ENCODE peak calls at places on chromosomes 6 and 20, in six cellular contexts. B is type B pancreatic cell, Z is A549, Y is fibroblast of lung, D is glutamatergic neuron, A is GM12865. S is an unnamed sample.

GRCh38 chr6:98832282-98833100 is 1.9 kb upstream of the POU3F2 start:
- DNase-seq in Z (no peak), Y (peak), B (peak), A (no peak), D (peak), S (peak)

GRCh38 chr6:75463896-75464295 is 29.7 kb downstream of the FILIP1 start:
- DNase-seq in B (no peak), Z (no peak), Y (no peak), D (no peak), A (no peak), S (no peak)

GRCh38 chr6:106128981-106129761 is 43.0 kb downstream of the PRDM1 start:
- DNase-seq in B (no peak), A (no peak), Y (peak), Z (no peak), D (no peak), S (peak)

GRCh38 chr6:164414695-164415094 is 894.7 kb downstream of the C6orf118 start:
- DNase-seq in A (no peak), B (no peak), Y (no peak), D (no peak), Z (no peak), S (no peak)

GRCh38 chr20:49234831-49235230 is 15.6 kb downstream of the DDX27 start:
- DNase-seq in Z (no peak), A (no peak), B (no peak), Y (no peak), D (no peak), S (no peak)

GRCh38 chr6:4732691-4733315 is 43.4 kb upstream of the CDYL start:
- DNase-seq in D (peak), Z (peak), A (no peak), Y (peak), B (no peak), S (peak)

GRCh38 chr6:98844244-98845161 is 10.1 kb downstream of the POU3F2 start:
- DNase-seq in B (peak), D (peak), Z (no peak), Y (peak), A (no peak), S (no peak)

GRCh38 chr20:24691901-24692351 is 222.5 kb downstream of the SYNDIG1 start:
- DNase-seq in D (no peak), Z (no peak), B (peak), A (no peak), Y (no peak), S (no peak)

GRCh38 chr6:162719528-162719927 is 8.0 kb downstream of the PRKN start:
- DNase-seq in A (no peak), Y (no peak), D (no peak), B (no peak), Z (no peak), S (no peak)

GRCh38 chr6:70371454-70372105 is 41.7 kb upstream of the FAM135A start:
- DNase-seq in Z (peak), B (no peak), A (peak), Y (peak), D (no peak), S (peak)

GRCh38 chr20:1389703-1390385 is 3.0 kb downstream of the FKBP1A start:
- DNase-seq in Z (no peak), D (no peak), A (no peak), Y (peak), B (no peak), S (no peak)

GRCh38 chr6:104325341-104326172 is 534.2 kb downstream of the HACE1 start:
- DNase-seq in Y (no peak), D (no peak), Z (peak), B (no peak), A (peak), S (peak)

GRCh38 chr20:53800883-53801604 is 207.4 kb upstream of the ZNF217 start:
- DNase-seq in A (no peak), Y (no peak), D (no peak), B (no peak), Z (peak), S (no peak)

GRCh38 chr6:28948782-28949486 is 25.1 kb upstream of the TRIM27 start:
- DNase-seq in D (no peak), Y (no peak), Z (no peak), A (no peak), B (no peak), S (no peak)

GRCh38 chr6:140059947-140060346 is 685.5 kb upstream of the CITED2 start:
- DNase-seq in Y (peak), B (no peak), Z (no peak), D (no peak), A (no peak), S (no peak)

GRCh38 chr6:422423-423061 is 31.0 kb downstream of the IRF4 start:
- DNase-seq in Z (peak), D (no peak), B (no peak), Y (peak), A (peak), S (peak)

GRCh38 chr6:116405147-116405546 is 34.4 kb downstream of the DSE start:
- DNase-seq in D (no peak), B (no peak), Y (peak), Z (no peak), A (peak), S (peak)

GRCh38 chr20:53884859-53885654 is 185.3 kb downstream of the BCAS1 start:
- DNase-seq in Z (no peak), D (no peak), Y (peak), B (no peak), A (no peak), S (no peak)

GRCh38 chr6:80769101-80769500 is 662.6 kb downstream of the BCKDHB start:
- DNase-seq in Z (no peak), B (no peak), A (no peak), D (no peak), Y (peak), S (peak)

GRCh38 chr20:52828199-52828598 is 144.0 kb upstream of the TSHZ2 start:
- DNase-seq in D (no peak), B (no peak), A (no peak), Z (no peak), Y (no peak), S (no peak)

GRCh38 chr6:126983779-126984178 is 134.7 kb upstream of the RSPO3 start:
- DNase-seq in Z (no peak), A (no peak), B (no peak), Y (no peak), D (no peak), S (no peak)

GRCh38 chr6:165671222-165671715 is 8.2 kb upstream of the PDE10A start:
- DNase-seq in D (no peak), A (no peak), Y (no peak), Z (no peak), B (no peak), S (no peak)

GRCh38 chr6:27096834-27097511 is 150.5 kb upstream of the PRSS16 start:
- DNase-seq in Z (peak), A (peak), B (no peak), Y (peak), D (peak), S (peak)

GRCh38 chr6:34189806-34190503 is 44.1 kb upstream of the GRM4 start:
- DNase-seq in A (peak), Y (no peak), Z (no peak), B (no peak), D (no peak), S (no peak)

GRCh38 chr6:75396005-75396800 is 97.4 kb downstream of the FILIP1 start:
- DNase-seq in Z (no peak), Y (no peak), A (no peak), D (no peak), B (no peak), S (peak)

GRCh38 chr6:148432405-148433195 is 90.0 kb downstream of the SASH1 start:
- DNase-seq in Z (no peak), D (no peak), B (no peak), A (no peak), Y (peak), S (no peak)

GRCh38 chr6:156557269-156557885 is 219.8 kb upstream of the ARID1B start:
- DNase-seq in Y (peak), B (no peak), D (peak), Z (peak), A (no peak), S (peak)

GRCh38 chr6:13354331-13355042 is 26.1 kb upstream of the TBC1D7 start:
- DNase-seq in Z (no peak), B (no peak), D (no peak), A (no peak), Y (peak), S (peak)

GRCh38 chr20:39716796-39717341 is 754.7 kb downstream of the DHX35 start:
- DNase-seq in A (peak), B (no peak), D (no peak), Y (peak), Z (no peak), S (no peak)

GRCh38 chr6:36599791-36600209 is 5.6 kb downstream of the SRSF3 start:
- DNase-seq in Y (peak), D (peak), A (no peak), Z (peak), B (no peak), S (peak)

GRCh38 chr6:14957355-14958059 is 288.4 kb upstream of the JARID2 start:
- DNase-seq in B (no peak), Y (no peak), Z (no peak), A (peak), D (no peak), S (no peak)

GRCh38 chr6:45611502-45611901 is 233.8 kb upstream of the SUPT3H start:
- DNase-seq in D (no peak), B (no peak), Z (no peak), A (no peak), Y (no peak), S (no peak)

GRCh38 chr6:96784650-96785049 is 52.6 kb downstream of the GPR63 start:
- DNase-seq in D (no peak), B (no peak), A (no peak), Y (no peak), Z (no peak), S (no peak)

GRCh38 chr6:33312361-33313104 is 1.3 kb downstream of the TAPBP start:
- DNase-seq in Y (peak), Z (peak), B (no peak), D (peak), A (peak), S (peak)

GRCh38 chr20:51338692-51339440 is 203.7 kb downstream of the NFATC2 start:
- DNase-seq in D (no peak), Z (no peak), B (no peak), Y (peak), A (no peak), S (peak)

GRCh38 chr6:154805288-154805911 is 72.2 kb downstream of the SCAF8 start:
- DNase-seq in A (peak), Y (peak), Z (peak), B (no peak), D (no peak), S (peak)

GRCh38 chr6:41748542-41748941 is 1.3 kb upstream of the PGC start:
- DNase-seq in D (no peak), A (no peak), Y (no peak), B (no peak), Z (no peak), S (no peak)

GRCh38 chr20:59954718-59955117 is 3.5 kb upstream of the CDH26 start:
- DNase-seq in Y (no peak), B (no peak), Z (no peak), D (no peak), A (no peak), S (no peak)

GRCh38 chr20:59958123-59958522 is at the start of gene CDH26:
- DNase-seq in D (no peak), A (no peak), Y (no peak), B (no peak), Z (no peak), S (no peak)

GRCh38 chr20:59949911-59950310 is 8.3 kb upstream of the CDH26 start:
- DNase-seq in D (no peak), B (no peak), Z (no peak), Y (no peak), A (no peak), S (no peak)

GRCh38 chr20:59958626-59959025 is 403 bp downstream of the CDH26 start:
- DNase-seq in Y (no peak), D (no peak), Z (no peak), B (no peak), A (no peak), S (no peak)

GRCh38 chr20:59955131-59955796 is 3.0 kb upstream of the CDH26 start:
- DNase-seq in A (peak), B (no peak), Y (no peak), Z (peak), D (no peak), S (peak)
- TF ChIP-seq CTCF in A (peak), B (peak), Y (peak), Z (peak), D (no peak), S (peak)

GRCh38 chr20:56626367-56627121 is 2.6 kb upstream of the TFAP2C start:
- DNase-seq in A (no peak), Z (peak), Y (peak), D (peak), B (peak), S (no peak)
- TF ChIP-seq CTCF in A (no peak), Z (peak), Y (peak), D (peak), B (peak), S (peak)

DNA sequence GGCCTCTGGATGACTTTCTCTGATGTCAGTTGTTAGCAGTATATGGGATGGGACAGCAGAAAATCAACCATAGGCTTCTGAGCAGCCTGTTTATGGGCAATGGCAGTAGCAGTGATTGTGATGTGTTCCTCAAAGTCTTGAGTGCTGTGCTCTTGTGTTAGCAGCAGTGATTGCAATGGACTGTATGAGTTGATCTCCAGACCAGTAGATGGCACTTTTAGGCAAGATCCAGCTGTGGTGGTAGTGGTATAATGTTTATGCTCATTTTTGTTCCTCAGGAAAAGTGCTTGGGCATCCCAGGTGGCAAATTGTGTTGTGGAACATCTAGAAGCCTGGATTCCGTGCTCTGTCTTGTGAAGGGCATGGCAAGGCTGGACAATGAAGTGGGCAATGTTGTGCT is 181.6 kb upstream of the SYNCRIP start:
- DNase-seq in Z (peak), D (no peak), A (no peak), Y (no peak), B (no peak), S (no peak)
- TF ChIP-seq CTCF in Z (no peak), D (no peak), A (no peak), Y (no peak), B (no peak), S (no peak)

GRCh38 chr20:3795511-3796468 is at the start of gene CDC25B:
- DNase-seq in Z (peak), A (peak), Y (peak), D (peak), B (peak), S (peak)
- TF ChIP-seq CTCF in Z (peak), A (peak), Y (peak), D (peak), B (peak), S (peak)

GRCh38 chr20:46111836-46112212 is 6.3 kb upstream of the CD40 start:
- DNase-seq in Z (no peak), Y (no peak), D (no peak), B (no peak), A (no peak), S (no peak)
- TF ChIP-seq CTCF in Z (no peak), Y (no peak), D (no peak), B (no peak), A (no peak), S (no peak)

GRCh38 chr20:36214684-36215256 is 21.5 kb upstream of the AAR2 start:
- DNase-seq in Z (peak), Y (peak), A (peak), D (no peak), B (no peak), S (peak)
- TF ChIP-seq CTCF in Z (peak), Y (peak), A (peak), D (peak), B (peak), S (peak)

GRCh38 chr20:6142348-6142993 is 19.6 kb upstream of the FERMT1 start:
- DNase-seq in Y (peak), A (peak), Z (peak), B (no peak), D (peak), S (peak)

GRCh38 chr20:6140947-6141346 is 18.1 kb upstream of the FERMT1 start:
- DNase-seq in Y (no peak), D (no peak), B (no peak), A (peak), Z (peak), S (peak)
- TF ChIP-seq CTCF in Y (peak), D (no peak), B (peak), A (peak), Z (no peak), S (peak)

GRCh38 chr6:2853766-2854393 is 12.2 kb upstream of the SERPINB1 start:
- DNase-seq in B (no peak), D (no peak), A (peak), Z (peak), Y (peak), S (peak)
- TF ChIP-seq CTCF in B (peak), D (no peak), A (no peak), Z (peak), Y (peak), S (peak)

GRCh38 chr20:57671662-57672061 is 38.2 kb downstream of the PMEPA1 start:
- DNase-seq in A (no peak), Y (no peak), D (no peak), B (no peak), Z (no peak), S (no peak)
- TF ChIP-seq CTCF in A (no peak), Y (peak), D (no peak), B (peak), Z (no peak), S (peak)

DNA sequence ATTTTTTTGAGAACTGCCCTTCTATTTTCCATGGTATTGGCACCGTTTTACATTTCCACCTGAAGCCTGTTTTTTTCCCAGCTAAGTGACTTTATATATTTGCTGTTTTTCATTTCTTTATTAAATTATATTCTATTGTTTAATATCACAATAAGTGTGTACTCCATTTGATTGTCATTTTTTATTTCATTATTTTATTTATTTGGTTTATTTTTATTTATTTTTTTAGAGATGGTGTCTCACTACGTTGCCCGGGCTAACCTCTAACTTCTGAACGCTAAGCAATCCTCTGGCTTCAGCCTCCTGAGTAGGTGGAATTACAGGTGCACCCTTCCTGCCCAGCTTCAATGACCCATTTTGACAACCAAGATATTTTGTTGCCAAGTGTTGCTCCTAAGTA is 202.6 kb downstream of the SIM1 start:
- DNase-seq in Z (no peak), D (no peak), B (no peak), A (no peak), Y (no peak), S (no peak)
- TF ChIP-seq CTCF in Z (no peak), D (no peak), B (no peak), A (no peak), Y (no peak), S (no peak)